ENCODE peak calls at places on chromosome 14, in eight cellular contexts. One of them, this sample, is unnamed. For H3K4me1, the result is how much of the 10 kb centered on the place peaks cover.

GRCh38 chr14:91405241-91405721 is 12.3 kb downstream of the CCDC88C start:
- DNase-seq in suprapubic skin: no peak
- DNase-seq in H1: no peak
- DNase-seq in sigmoid colon: no peak
- DNase-seq in ovary: no peak
- DNase-seq in A549: no peak
- DNase-seq in GM12878: no peak
- DNase-seq in transverse colon: no peak
- DNase-seq in this sample: no peak

GRCh38 chr14:37034410-37035285 is 137.8 kb downstream of the SLC25A21 start:
- DNase-seq in GM12878: no peak
- DNase-seq in sigmoid colon: no peak
- DNase-seq in transverse colon: no peak
- DNase-seq in suprapubic skin: no peak
- DNase-seq in H1: no peak
- DNase-seq in ovary: no peak
- DNase-seq in A549: no peak
- DNase-seq in this sample: no peak

GRCh38 chr14:40368314-40368713 is 936.1 kb upstream of the FBXO33 start:
- DNase-seq in H1: no peak
- DNase-seq in suprapubic skin: no peak
- DNase-seq in sigmoid colon: no peak
- DNase-seq in ovary: no peak
- DNase-seq in GM12878: no peak
- DNase-seq in A549: no peak
- DNase-seq in transverse colon: no peak
- DNase-seq in this sample: no peak

GRCh38 chr14:72552236-72552635 is 341.7 kb downstream of the DPF3 start:
- DNase-seq in H1: no peak
- DNase-seq in sigmoid colon: peak
- DNase-seq in GM12878: no peak
- DNase-seq in ovary: no peak
- DNase-seq in A549: no peak
- DNase-seq in transverse colon: no peak
- DNase-seq in suprapubic skin: no peak
- DNase-seq in this sample: no peak

GRCh38 chr14:37712976-37713431 is 117.6 kb downstream of the TTC6 start:
- DNase-seq in GM12878: no peak
- DNase-seq in suprapubic skin: no peak
- DNase-seq in sigmoid colon: no peak
- DNase-seq in H1: no peak
- DNase-seq in ovary: no peak
- DNase-seq in A549: no peak
- DNase-seq in transverse colon: no peak
- DNase-seq in this sample: no peak

GRCh38 chr14:77582511-77582910 is 33.9 kb downstream of the SPTLC2 start:
- DNase-seq in transverse colon: no peak
- DNase-seq in suprapubic skin: no peak
- DNase-seq in A549: no peak
- DNase-seq in H1: no peak
- DNase-seq in ovary: no peak
- DNase-seq in GM12878: no peak
- DNase-seq in sigmoid colon: no peak
- DNase-seq in this sample: no peak

GRCh38 chr14:100810861-100811461 is 15.0 kb upstream of the MEG3 start:
- DNase-seq in transverse colon: no peak
- DNase-seq in suprapubic skin: no peak
- DNase-seq in A549: no peak
- DNase-seq in H1: no peak
- DNase-seq in sigmoid colon: no peak
- DNase-seq in ovary: no peak
- DNase-seq in GM12878: no peak
- DNase-seq in this sample: no peak

GRCh38 chr14:58584383-58584782 is 53.4 kb upstream of the DACT1 start:
- DNase-seq in GM12878: no peak
- DNase-seq in H1: no peak
- DNase-seq in sigmoid colon: no peak
- DNase-seq in A549: no peak
- DNase-seq in transverse colon: no peak
- DNase-seq in suprapubic skin: no peak
- DNase-seq in ovary: no peak
- DNase-seq in this sample: no peak

GRCh38 chr14:83483063-83483462 is 1949.4 kb upstream of the SEL1L start:
- DNase-seq in A549: no peak
- DNase-seq in H1: no peak
- DNase-seq in GM12878: no peak
- DNase-seq in sigmoid colon: no peak
- DNase-seq in transverse colon: no peak
- DNase-seq in suprapubic skin: no peak
- DNase-seq in ovary: no peak
- DNase-seq in this sample: no peak

GRCh38 chr14:77859934-77860570 is 60.1 kb downstream of the ADCK1 start:
- DNase-seq in transverse colon: no peak
- DNase-seq in ovary: no peak
- DNase-seq in A549: no peak
- DNase-seq in suprapubic skin: no peak
- DNase-seq in sigmoid colon: no peak
- DNase-seq in H1: no peak
- DNase-seq in GM12878: no peak
- DNase-seq in this sample: peak

GRCh38 chr14:75430526-75430925 is 2.7 kb downstream of the JDP2 start:
- DNase-seq in suprapubic skin: no peak
- DNase-seq in GM12878: no peak
- DNase-seq in A549: no peak
- DNase-seq in ovary: peak
- DNase-seq in transverse colon: no peak
- DNase-seq in H1: no peak
- DNase-seq in sigmoid colon: no peak
- DNase-seq in this sample: peak
- H3K4me1 ChIP-seq in suprapubic skin: half or more
- H3K4me1 ChIP-seq in GM12878: under half
- H3K4me1 ChIP-seq in A549: under half
- H3K4me1 ChIP-seq in ovary: under half
- H3K4me1 ChIP-seq in transverse colon: half or more
- H3K4me1 ChIP-seq in H1: under half
- H3K4me1 ChIP-seq in sigmoid colon: under half
- H3K4me1 ChIP-seq in this sample: under half

DNA sequence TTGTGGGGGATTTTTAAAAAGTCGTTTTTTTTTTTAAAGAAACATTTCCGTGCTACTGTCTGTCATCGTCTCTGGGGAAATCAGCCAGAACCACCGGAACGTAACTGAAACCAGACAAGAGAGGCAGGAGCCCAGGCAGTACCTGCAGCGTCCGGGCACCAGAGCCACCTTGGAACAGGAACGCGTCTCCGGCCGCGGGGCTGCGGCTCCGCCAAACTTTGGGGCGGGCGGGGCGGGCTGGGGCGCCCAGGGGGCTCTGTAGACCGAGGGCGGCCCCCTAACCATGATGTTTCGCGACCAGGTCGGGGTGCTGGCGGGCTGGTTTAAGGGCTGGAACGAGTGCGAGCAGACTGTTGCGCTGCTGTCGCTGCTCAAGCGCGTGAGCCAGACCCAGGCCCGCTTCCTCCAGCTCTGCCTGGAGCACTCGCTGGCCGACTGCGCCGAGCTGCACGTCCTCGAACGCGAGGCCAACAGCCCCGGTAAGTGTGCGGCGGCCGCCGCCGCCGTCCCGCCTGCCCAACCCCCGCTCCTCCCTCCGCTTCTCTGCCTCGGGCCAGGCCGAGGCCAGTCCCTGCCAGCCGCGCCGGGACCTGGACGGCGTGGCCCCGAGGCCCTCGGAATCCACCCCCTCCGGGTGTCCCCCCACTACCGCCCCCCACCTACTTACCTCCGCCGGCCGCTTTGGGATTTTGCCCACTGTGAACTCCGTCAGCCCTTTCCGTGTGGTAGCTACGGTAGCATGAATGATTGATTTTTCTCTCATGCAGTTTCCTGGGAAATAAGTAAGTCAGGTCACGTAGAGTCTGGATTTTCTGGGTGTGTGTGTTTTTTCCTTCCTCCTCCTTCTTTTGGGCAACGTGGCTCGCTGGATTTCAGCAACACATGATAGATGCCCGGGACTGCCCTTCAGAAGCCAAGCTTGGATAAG is 970 bp downstream of the SAMD4A start:
- DNase-seq in A549: peak
- DNase-seq in sigmoid colon: peak
- DNase-seq in H1: peak
- DNase-seq in GM12878: no peak
- DNase-seq in suprapubic skin: peak
- DNase-seq in ovary: peak
- DNase-seq in transverse colon: peak
- DNase-seq in this sample: peak
- TF ChIP-seq CTCF in A549: no peak
- TF ChIP-seq CTCF in sigmoid colon: no peak
- TF ChIP-seq CTCF in H1: no peak
- TF ChIP-seq CTCF in GM12878: no peak
- TF ChIP-seq CTCF in suprapubic skin: no peak
- TF ChIP-seq CTCF in ovary: no peak
- TF ChIP-seq CTCF in transverse colon: no peak
- TF ChIP-seq CTCF in this sample: no peak

GRCh38 chr14:103275000-103275399 is 59.0 kb upstream of the EIF5 start:
- DNase-seq in transverse colon: no peak
- DNase-seq in H1: no peak
- DNase-seq in A549: no peak
- DNase-seq in ovary: no peak
- DNase-seq in GM12878: no peak
- DNase-seq in sigmoid colon: no peak
- DNase-seq in suprapubic skin: no peak
- DNase-seq in this sample: no peak

GRCh38 chr14:103281496-103282231 is 52.4 kb upstream of the EIF5 start:
- DNase-seq in transverse colon: peak
- DNase-seq in sigmoid colon: peak
- DNase-seq in H1: no peak
- DNase-seq in GM12878: no peak
- DNase-seq in ovary: peak
- DNase-seq in suprapubic skin: no peak
- DNase-seq in A549: peak
- DNase-seq in this sample: no peak

GRCh38 chr14:103280278-103280917 is 53.6 kb upstream of the EIF5 start:
- DNase-seq in ovary: no peak
- DNase-seq in GM12878: no peak
- DNase-seq in H1: peak
- DNase-seq in transverse colon: no peak
- DNase-seq in A549: no peak
- DNase-seq in suprapubic skin: no peak
- DNase-seq in sigmoid colon: no peak
- DNase-seq in this sample: no peak

GRCh38 chr14:103282932-103283331 is 51.1 kb upstream of the EIF5 start:
- DNase-seq in ovary: no peak
- DNase-seq in A549: no peak
- DNase-seq in H1: no peak
- DNase-seq in sigmoid colon: no peak
- DNase-seq in transverse colon: no peak
- DNase-seq in suprapubic skin: no peak
- DNase-seq in GM12878: no peak
- DNase-seq in this sample: no peak

DNA sequence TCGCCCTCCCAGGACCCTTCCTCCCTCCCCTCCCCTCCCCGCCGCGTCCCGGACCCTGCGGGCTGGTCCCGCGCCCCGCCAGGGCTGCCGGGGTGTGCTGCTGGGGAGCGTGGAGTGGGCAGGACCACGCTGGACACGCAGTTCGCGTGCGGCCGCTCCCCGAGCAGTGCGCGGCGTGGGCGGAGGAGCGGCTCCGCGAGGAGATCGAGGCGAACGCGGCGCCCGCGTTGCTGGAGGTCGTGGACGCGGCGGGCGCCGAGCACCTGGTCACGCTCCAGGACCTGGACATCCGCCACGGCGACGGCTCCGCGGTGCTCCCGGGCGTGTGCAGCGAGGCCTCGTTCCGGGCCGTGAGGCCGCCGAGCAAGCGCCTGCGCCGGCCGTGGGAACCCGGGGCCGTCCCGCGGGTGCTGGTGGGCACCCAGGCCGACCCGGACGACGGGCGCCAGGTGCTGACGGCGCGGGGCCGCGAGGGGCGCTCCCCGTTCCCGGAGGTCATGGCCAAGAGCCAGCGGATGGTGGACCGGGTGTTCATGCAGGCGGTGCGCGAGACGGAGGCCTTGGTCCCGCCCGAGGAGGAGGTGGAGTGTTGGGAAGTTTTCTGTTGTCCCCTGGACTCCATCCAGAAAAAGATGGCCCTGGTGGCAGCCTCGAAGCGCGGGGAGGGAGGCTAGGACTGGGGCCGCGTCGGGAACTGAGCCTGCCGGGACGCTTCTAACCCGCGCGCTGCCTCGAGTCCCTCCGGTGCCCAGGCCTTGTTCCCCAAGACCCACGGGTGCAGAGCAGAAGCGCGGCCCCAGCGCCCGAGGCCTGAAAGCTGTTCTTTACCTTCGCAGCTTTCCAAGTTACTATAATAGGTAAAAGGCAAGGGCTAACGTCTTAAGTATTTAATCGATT is 54.7 kb upstream of the EIF5 start:
- DNase-seq in suprapubic skin: no peak
- DNase-seq in sigmoid colon: peak
- DNase-seq in A549: no peak
- DNase-seq in GM12878: no peak
- DNase-seq in transverse colon: no peak
- DNase-seq in ovary: peak
- DNase-seq in H1: peak
- DNase-seq in this sample: no peak
- TF ChIP-seq EP300 in suprapubic skin: no peak
- TF ChIP-seq EP300 in sigmoid colon: no peak
- TF ChIP-seq EP300 in A549: no peak
- TF ChIP-seq EP300 in GM12878: no peak
- TF ChIP-seq EP300 in transverse colon: no peak
- TF ChIP-seq EP300 in ovary: no peak
- TF ChIP-seq EP300 in H1: no peak
- TF ChIP-seq EP300 in this sample: no peak

GRCh38 chr14:68446243-68447040 is 346.4 kb downstream of the ZFP36L1 start:
- DNase-seq in ovary: no peak
- DNase-seq in GM12878: no peak
- DNase-seq in H1: no peak
- DNase-seq in suprapubic skin: no peak
- DNase-seq in transverse colon: no peak
- DNase-seq in A549: no peak
- DNase-seq in sigmoid colon: no peak
- DNase-seq in this sample: no peak
- H3K4me1 ChIP-seq in ovary: under half
- H3K4me1 ChIP-seq in GM12878: under half
- H3K4me1 ChIP-seq in H1: under half
- H3K4me1 ChIP-seq in suprapubic skin: under half
- H3K4me1 ChIP-seq in transverse colon: under half
- H3K4me1 ChIP-seq in A549: under half
- H3K4me1 ChIP-seq in sigmoid colon: under half
- H3K4me1 ChIP-seq in this sample: half or more

GRCh38 chr14:98701377-98701776 is 570.6 kb downstream of the BCL11B start:
- DNase-seq in ovary: no peak
- DNase-seq in sigmoid colon: no peak
- DNase-seq in transverse colon: no peak
- DNase-seq in H1: no peak
- DNase-seq in GM12878: no peak
- DNase-seq in suprapubic skin: no peak
- DNase-seq in A549: no peak
- DNase-seq in this sample: no peak
- TF ChIP-seq CTCF in ovary: no peak
- TF ChIP-seq CTCF in sigmoid colon: no peak
- TF ChIP-seq CTCF in transverse colon: no peak
- TF ChIP-seq CTCF in H1: no peak
- TF ChIP-seq CTCF in GM12878: no peak
- TF ChIP-seq CTCF in suprapubic skin: no peak
- TF ChIP-seq CTCF in A549: no peak
- TF ChIP-seq CTCF in this sample: no peak